ENCODE peak calls at places on chromosomes 13 and 19, in seven cellular contexts. One of them, this sample, is unnamed.

GRCh38 chr13:105798541-105798940 is 736.9 kb downstream of the EFNB2 start:
- DNase-seq in GM12878: no peak
- DNase-seq in HepG2: no peak
- DNase-seq in H1: no peak
- DNase-seq in K562: no peak
- DNase-seq in IMR-90: no peak
- DNase-seq in SK-N-SH: no peak
- DNase-seq in this sample: no peak

GRCh38 chr19:47779524-47780214 is 1.2 kb downstream of the SELENOW start:
- DNase-seq in K562: no peak
- DNase-seq in HepG2: no peak
- DNase-seq in GM12878: no peak
- DNase-seq in IMR-90: no peak
- DNase-seq in SK-N-SH: no peak
- DNase-seq in H1: no peak
- DNase-seq in this sample: no peak

GRCh38 chr13:82833928-82834327 is 1048.3 kb downstream of the SLITRK1 start:
- DNase-seq in SK-N-SH: no peak
- DNase-seq in IMR-90: peak
- DNase-seq in K562: no peak
- DNase-seq in HepG2: no peak
- DNase-seq in H1: no peak
- DNase-seq in GM12878: no peak
- DNase-seq in this sample: no peak

GRCh38 chr19:40231544-40232424 is 5.3 kb upstream of the CCNP start:
- DNase-seq in GM12878: no peak
- DNase-seq in H1: no peak
- DNase-seq in SK-N-SH: no peak
- DNase-seq in K562: peak
- DNase-seq in HepG2: peak
- DNase-seq in IMR-90: no peak
- DNase-seq in this sample: no peak

GRCh38 chr13:39699274-39699673 is 43.8 kb downstream of the COG6 start:
- DNase-seq in SK-N-SH: no peak
- DNase-seq in IMR-90: no peak
- DNase-seq in GM12878: no peak
- DNase-seq in K562: no peak
- DNase-seq in HepG2: no peak
- DNase-seq in H1: no peak
- DNase-seq in this sample: no peak

GRCh38 chr19:35048911-35049411 is 7.4 kb downstream of the HPN start:
- DNase-seq in SK-N-SH: no peak
- DNase-seq in IMR-90: no peak
- DNase-seq in K562: no peak
- DNase-seq in H1: no peak
- DNase-seq in GM12878: no peak
- DNase-seq in HepG2: no peak
- DNase-seq in this sample: no peak

GRCh38 chr19:31349160-31349881 is at the start of gene TSHZ3:
- DNase-seq in SK-N-SH: peak
- DNase-seq in IMR-90: peak
- DNase-seq in K562: peak
- DNase-seq in GM12878: no peak
- DNase-seq in H1: no peak
- DNase-seq in HepG2: no peak
- DNase-seq in this sample: peak

GRCh38 chr19:36030264-36031148 is 2.2 kb downstream of the CLIP3 start:
- DNase-seq in HepG2: no peak
- DNase-seq in H1: no peak
- DNase-seq in GM12878: peak
- DNase-seq in IMR-90: peak
- DNase-seq in SK-N-SH: peak
- DNase-seq in K562: no peak
- DNase-seq in this sample: no peak

GRCh38 chr19:39100500-39101166 is 16.5 kb downstream of the ACP7 start:
- DNase-seq in HepG2: no peak
- DNase-seq in H1: no peak
- DNase-seq in SK-N-SH: no peak
- DNase-seq in IMR-90: no peak
- DNase-seq in K562: no peak
- DNase-seq in GM12878: no peak
- DNase-seq in this sample: no peak

GRCh38 chr13:99435116-99435515 is 66.2 kb upstream of the TM9SF2 start:
- DNase-seq in SK-N-SH: no peak
- DNase-seq in H1: no peak
- DNase-seq in HepG2: no peak
- DNase-seq in GM12878: no peak
- DNase-seq in K562: no peak
- DNase-seq in IMR-90: no peak
- DNase-seq in this sample: no peak

GRCh38 chr13:26186995-26187394 is 35.1 kb downstream of the RNF6 start:
- DNase-seq in K562: no peak
- DNase-seq in H1: no peak
- DNase-seq in IMR-90: no peak
- DNase-seq in HepG2: no peak
- DNase-seq in SK-N-SH: peak
- DNase-seq in GM12878: no peak
- DNase-seq in this sample: no peak

GRCh38 chr13:34419025-34419424 is 523.0 kb upstream of the NBEA start:
- DNase-seq in SK-N-SH: peak
- DNase-seq in HepG2: no peak
- DNase-seq in K562: no peak
- DNase-seq in GM12878: no peak
- DNase-seq in IMR-90: no peak
- DNase-seq in H1: no peak
- DNase-seq in this sample: no peak

GRCh38 chr19:17564783-17565182 is 9.3 kb downstream of the COLGALT1 start:
- DNase-seq in K562: no peak
- DNase-seq in H1: no peak
- DNase-seq in GM12878: no peak
- DNase-seq in IMR-90: no peak
- DNase-seq in HepG2: no peak
- DNase-seq in SK-N-SH: no peak
- DNase-seq in this sample: no peak

GRCh38 chr13:105611424-105611823 is 924.0 kb downstream of the EFNB2 start:
- DNase-seq in SK-N-SH: no peak
- DNase-seq in GM12878: no peak
- DNase-seq in HepG2: no peak
- DNase-seq in IMR-90: peak
- DNase-seq in K562: no peak
- DNase-seq in H1: no peak
- DNase-seq in this sample: no peak

GRCh38 chr19:18317998-18318800 is 4.7 kb downstream of the LSM4 start:
- DNase-seq in IMR-90: no peak
- DNase-seq in H1: no peak
- DNase-seq in GM12878: no peak
- DNase-seq in K562: peak
- DNase-seq in HepG2: peak
- DNase-seq in SK-N-SH: peak
- DNase-seq in this sample: no peak

GRCh38 chr19:49475995-49476880 is 2.2 kb downstream of the FLT3LG start:
- DNase-seq in GM12878: no peak
- DNase-seq in K562: peak
- DNase-seq in IMR-90: no peak
- DNase-seq in SK-N-SH: peak
- DNase-seq in HepG2: no peak
- DNase-seq in H1: no peak
- DNase-seq in this sample: peak

GRCh38 chr19:40611096-40611495 is 9.9 kb downstream of the LTBP4 start:
- DNase-seq in IMR-90: no peak
- DNase-seq in H1: no peak
- DNase-seq in K562: no peak
- DNase-seq in GM12878: no peak
- DNase-seq in HepG2: no peak
- DNase-seq in SK-N-SH: no peak
- DNase-seq in this sample: no peak

GRCh38 chr19:35226748-35227147 is 1.8 kb downstream of the FAM187B start:
- DNase-seq in H1: no peak
- DNase-seq in IMR-90: no peak
- DNase-seq in GM12878: no peak
- DNase-seq in HepG2: no peak
- DNase-seq in SK-N-SH: no peak
- DNase-seq in K562: no peak
- DNase-seq in this sample: no peak

GRCh38 chr13:113745059-113745458 is 14.0 kb upstream of the TMEM255B start:
- DNase-seq in HepG2: no peak
- DNase-seq in H1: no peak
- DNase-seq in GM12878: no peak
- DNase-seq in IMR-90: no peak
- DNase-seq in SK-N-SH: no peak
- DNase-seq in K562: no peak
- DNase-seq in this sample: no peak

GRCh38 chr13:71863249-71863648 is 3.8 kb downstream of the DACH1 start:
- DNase-seq in HepG2: no peak
- DNase-seq in K562: no peak
- DNase-seq in SK-N-SH: no peak
- DNase-seq in IMR-90: no peak
- DNase-seq in H1: no peak
- DNase-seq in GM12878: no peak
- DNase-seq in this sample: no peak

GRCh38 chr13:71866173-71867091 is 572 bp downstream of the DACH1 start:
- DNase-seq in K562: no peak
- DNase-seq in H1: no peak
- DNase-seq in IMR-90: no peak
- DNase-seq in GM12878: no peak
- DNase-seq in SK-N-SH: peak
- DNase-seq in HepG2: no peak
- DNase-seq in this sample: no peak

GRCh38 chr13:71865858-71866172 is 1.2 kb downstream of the DACH1 start:
- DNase-seq in GM12878: no peak
- DNase-seq in H1: no peak
- DNase-seq in SK-N-SH: peak
- DNase-seq in IMR-90: no peak
- DNase-seq in HepG2: no peak
- DNase-seq in K562: no peak
- DNase-seq in this sample: no peak

GRCh38 chr13:71864981-71865857 is 1.8 kb downstream of the DACH1 start:
- DNase-seq in HepG2: no peak
- DNase-seq in IMR-90: no peak
- DNase-seq in SK-N-SH: peak
- DNase-seq in K562: no peak
- DNase-seq in H1: no peak
- DNase-seq in GM12878: no peak
- DNase-seq in this sample: no peak

GRCh38 chr13:71864094-71864980 is 2.7 kb downstream of the DACH1 start:
- DNase-seq in H1: no peak
- DNase-seq in IMR-90: no peak
- DNase-seq in K562: peak
- DNase-seq in GM12878: no peak
- DNase-seq in HepG2: no peak
- DNase-seq in SK-N-SH: peak
- DNase-seq in this sample: no peak
- TF ChIP-seq RFX5 in H1: no peak
- TF ChIP-seq RFX5 in IMR-90: no peak
- TF ChIP-seq RFX5 in K562: no peak
- TF ChIP-seq RFX5 in GM12878: no peak
- TF ChIP-seq RFX5 in HepG2: no peak
- TF ChIP-seq RFX5 in SK-N-SH: no peak
- TF ChIP-seq RFX5 in this sample: no peak

DNA sequence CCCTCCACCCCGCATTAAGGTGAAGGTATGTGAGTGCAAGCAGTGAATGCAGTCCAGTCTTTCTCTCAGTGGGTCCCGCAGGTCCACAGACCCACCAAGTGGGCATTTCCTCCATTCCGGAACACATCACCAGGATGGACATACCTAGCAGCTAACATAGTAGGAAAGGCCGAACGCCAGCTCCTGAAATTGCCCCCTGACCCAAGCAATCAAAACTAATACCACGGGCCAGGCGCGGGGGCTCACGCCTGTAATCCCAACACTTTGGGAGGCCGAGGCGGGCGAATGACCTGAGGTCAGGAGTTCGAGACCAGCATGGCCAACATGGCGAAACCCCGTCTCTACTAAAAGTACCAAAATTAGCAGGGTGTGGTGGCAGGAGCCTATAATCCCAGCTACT is 71.7 kb upstream of the VSTM2B start:
- DNase-seq in SK-N-SH: no peak
- DNase-seq in K562: no peak
- DNase-seq in H1: no peak
- DNase-seq in IMR-90: no peak
- DNase-seq in HepG2: no peak
- DNase-seq in GM12878: no peak
- DNase-seq in this sample: no peak
- TF ChIP-seq RFX5 in SK-N-SH: no peak
- TF ChIP-seq RFX5 in K562: no peak
- TF ChIP-seq RFX5 in H1: no peak
- TF ChIP-seq RFX5 in IMR-90: no peak
- TF ChIP-seq RFX5 in HepG2: no peak
- TF ChIP-seq RFX5 in GM12878: no peak
- TF ChIP-seq RFX5 in this sample: no peak

GRCh38 chr13:101915755-101916107 is 463.3 kb downstream of the ITGBL1 start:
- DNase-seq in HepG2: no peak
- DNase-seq in SK-N-SH: no peak
- DNase-seq in GM12878: no peak
- DNase-seq in IMR-90: no peak
- DNase-seq in H1: no peak
- DNase-seq in K562: no peak
- DNase-seq in this sample: no peak

GRCh38 chr13:101916108-101916757 is 463.8 kb downstream of the ITGBL1 start:
- DNase-seq in SK-N-SH: peak
- DNase-seq in HepG2: no peak
- DNase-seq in GM12878: no peak
- DNase-seq in IMR-90: no peak
- DNase-seq in K562: peak
- DNase-seq in H1: peak
- DNase-seq in this sample: peak

GRCh38 chr13:101917475-101917810 is 465.0 kb downstream of the ITGBL1 start:
- DNase-seq in IMR-90: no peak
- DNase-seq in SK-N-SH: peak
- DNase-seq in H1: no peak
- DNase-seq in K562: no peak
- DNase-seq in GM12878: no peak
- DNase-seq in HepG2: no peak
- DNase-seq in this sample: no peak

GRCh38 chr13:101916758-101917474 is 464.4 kb downstream of the ITGBL1 start:
- DNase-seq in K562: no peak
- DNase-seq in IMR-90: no peak
- DNase-seq in SK-N-SH: peak
- DNase-seq in HepG2: no peak
- DNase-seq in GM12878: no peak
- DNase-seq in H1: no peak
- DNase-seq in this sample: no peak

GRCh38 chr13:101915333-101915732 is 462.9 kb downstream of the ITGBL1 start:
- DNase-seq in K562: no peak
- DNase-seq in IMR-90: no peak
- DNase-seq in GM12878: no peak
- DNase-seq in SK-N-SH: peak
- DNase-seq in HepG2: no peak
- DNase-seq in H1: no peak
- DNase-seq in this sample: no peak
- TF ChIP-seq RFX5 in K562: no peak
- TF ChIP-seq RFX5 in IMR-90: no peak
- TF ChIP-seq RFX5 in GM12878: no peak
- TF ChIP-seq RFX5 in SK-N-SH: no peak
- TF ChIP-seq RFX5 in HepG2: no peak
- TF ChIP-seq RFX5 in H1: no peak
- TF ChIP-seq RFX5 in this sample: no peak

DNA sequence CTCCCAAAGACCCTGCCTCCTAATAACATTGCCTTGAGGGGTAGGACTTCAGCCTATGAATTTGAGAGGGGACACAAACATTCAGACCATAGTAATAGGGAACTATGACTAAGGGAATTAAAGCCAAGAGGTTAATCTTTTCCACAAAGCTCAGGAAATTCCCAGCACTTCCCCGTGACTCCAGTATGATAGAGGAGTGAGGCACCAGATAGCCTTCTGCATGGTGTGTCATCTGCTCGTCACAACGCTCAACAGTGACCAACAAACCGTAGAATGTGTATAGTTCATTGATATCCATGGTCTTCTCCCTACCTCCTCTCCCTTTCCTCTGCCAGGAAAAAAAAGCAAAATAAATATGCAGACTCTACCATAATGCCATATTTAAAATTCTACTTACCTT is 64.4 kb downstream of the B3GLCT start:
- DNase-seq in SK-N-SH: no peak
- DNase-seq in IMR-90: peak
- DNase-seq in K562: no peak
- DNase-seq in GM12878: no peak
- DNase-seq in H1: no peak
- DNase-seq in HepG2: no peak
- DNase-seq in this sample: no peak
- TF ChIP-seq RFX5 in SK-N-SH: no peak
- TF ChIP-seq RFX5 in IMR-90: no peak
- TF ChIP-seq RFX5 in K562: no peak
- TF ChIP-seq RFX5 in GM12878: no peak
- TF ChIP-seq RFX5 in H1: no peak
- TF ChIP-seq RFX5 in HepG2: no peak
- TF ChIP-seq RFX5 in this sample: no peak